ENCODE peak calls at places on chromosomes 4 and X, in seven cellular contexts. One of them, this sample, is unnamed.

GRCh38 chrX:18707442-18708049 is at the start of gene PPEF1:
- DNase-seq in HepG2: no peak
- DNase-seq in fibroblast of lung: no peak
- DNase-seq in A673: peak; percentile 58
- DNase-seq in heart right ventricle: no peak
- DNase-seq in aorta: no peak
- DNase-seq in SK-N-SH: peak; percentile 74
- DNase-seq in this sample: no peak

GRCh38 chrX:13092455-13092941 is 48.1 kb upstream of the FAM9C start:
- DNase-seq in HepG2: no peak
- DNase-seq in fibroblast of lung: no peak
- DNase-seq in A673: no peak
- DNase-seq in heart right ventricle: no peak
- DNase-seq in aorta: peak; percentile 69
- DNase-seq in SK-N-SH: no peak
- DNase-seq in this sample: peak; percentile 9

GRCh38 chr4:89152972-89153371 is 41.6 kb downstream of the TIGD2 start:
- DNase-seq in HepG2: no peak
- DNase-seq in fibroblast of lung: no peak
- DNase-seq in A673: peak; percentile 61
- DNase-seq in heart right ventricle: no peak
- DNase-seq in aorta: no peak
- DNase-seq in SK-N-SH: no peak
- DNase-seq in this sample: no peak

GRCh38 chr4:25973346-25973745 is 59.3 kb downstream of the SMIM20 start:
- DNase-seq in HepG2: no peak
- DNase-seq in fibroblast of lung: no peak
- DNase-seq in A673: no peak
- DNase-seq in heart right ventricle: no peak
- DNase-seq in aorta: no peak
- DNase-seq in SK-N-SH: no peak
- DNase-seq in this sample: no peak

GRCh38 chr4:5890063-5890727 is 2.7 kb downstream of the CRMP1 start:
- DNase-seq in HepG2: no peak
- DNase-seq in fibroblast of lung: peak; percentile 11
- DNase-seq in A673: peak; percentile 89
- DNase-seq in heart right ventricle: no peak
- DNase-seq in aorta: no peak
- DNase-seq in SK-N-SH: peak; percentile 89
- DNase-seq in this sample: no peak

GRCh38 chr4:140260227-140260626 is 106.2 kb upstream of the MAML3 start:
- DNase-seq in HepG2: no peak
- DNase-seq in fibroblast of lung: peak; percentile 87
- DNase-seq in A673: no peak
- DNase-seq in heart right ventricle: no peak
- DNase-seq in aorta: no peak
- DNase-seq in SK-N-SH: no peak
- DNase-seq in this sample: no peak

GRCh38 chrX:137695405-137695804 is 129.5 kb downstream of the ZIC3 start:
- DNase-seq in HepG2: no peak
- DNase-seq in fibroblast of lung: no peak
- DNase-seq in A673: no peak
- DNase-seq in heart right ventricle: no peak
- DNase-seq in aorta: no peak
- DNase-seq in SK-N-SH: no peak
- DNase-seq in this sample: no peak

GRCh38 chr4:23789765-23790164 is 100.1 kb downstream of the PPARGC1A start:
- DNase-seq in HepG2: peak; percentile 28
- DNase-seq in fibroblast of lung: peak; percentile 90
- DNase-seq in A673: no peak
- DNase-seq in heart right ventricle: peak; percentile 25
- DNase-seq in aorta: peak; percentile 64
- DNase-seq in SK-N-SH: no peak
- DNase-seq in this sample: no peak

GRCh38 chr4:5118091-5118786 is 67.0 kb downstream of the STK32B start:
- DNase-seq in HepG2: no peak
- DNase-seq in fibroblast of lung: no peak
- DNase-seq in A673: no peak
- DNase-seq in heart right ventricle: no peak
- DNase-seq in aorta: no peak
- DNase-seq in SK-N-SH: no peak
- DNase-seq in this sample: no peak

GRCh38 chr4:184937745-184938144 is 80.5 kb upstream of the HELT start:
- DNase-seq in HepG2: no peak
- DNase-seq in fibroblast of lung: no peak
- DNase-seq in A673: peak; percentile 60
- DNase-seq in heart right ventricle: no peak
- DNase-seq in aorta: no peak
- DNase-seq in SK-N-SH: peak; percentile 85
- DNase-seq in this sample: no peak

GRCh38 chr4:7435411-7436095 is 823 bp upstream of the PSAPL1 start:
- DNase-seq in HepG2: peak; percentile 44
- DNase-seq in fibroblast of lung: no peak
- DNase-seq in A673: no peak
- DNase-seq in heart right ventricle: no peak
- DNase-seq in aorta: peak; percentile 26
- DNase-seq in SK-N-SH: no peak
- DNase-seq in this sample: no peak
- H3K4me1 ChIP-seq in HepG2: peaks cover 24% of the 10 kb centered on the region
- H3K4me1 ChIP-seq in fibroblast of lung: no peaks in the 10 kb centered on the region
- H3K4me1 ChIP-seq in A673: no peaks in the 10 kb centered on the region
- H3K4me1 ChIP-seq in heart right ventricle: no peaks in the 10 kb centered on the region
- H3K4me1 ChIP-seq in aorta: no peaks in the 10 kb centered on the region
- H3K4me1 ChIP-seq in SK-N-SH: no peaks in the 10 kb centered on the region
- H3K4me1 ChIP-seq in this sample: peaks cover 2% of the 10 kb centered on the region

DNA sequence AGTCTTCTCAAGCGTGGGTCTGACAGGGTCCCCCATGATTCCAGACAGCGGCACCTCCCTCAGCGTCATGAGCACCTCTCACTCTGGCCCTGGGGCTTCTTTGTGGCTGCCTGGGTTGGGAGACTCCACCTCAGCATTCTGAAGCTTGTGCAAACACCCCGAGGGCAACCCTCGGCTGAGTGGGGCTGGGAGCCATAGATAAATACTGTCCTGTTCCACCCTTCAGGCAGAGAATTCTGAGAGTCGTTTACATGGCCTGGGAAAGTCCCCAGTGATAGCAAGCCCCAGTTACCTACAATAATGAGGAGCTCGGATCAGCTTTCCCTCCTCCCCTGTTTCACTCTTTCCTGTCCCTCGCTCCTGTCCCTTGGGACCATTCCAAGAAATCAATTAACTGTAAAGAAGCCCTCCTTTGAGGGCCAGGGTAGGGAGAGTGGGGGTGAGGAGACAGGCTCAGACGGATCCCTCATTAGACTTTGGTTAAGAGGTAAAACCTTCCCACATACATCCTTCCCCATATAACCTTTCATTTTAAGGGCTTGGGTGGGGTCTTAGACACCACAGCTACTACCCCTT is 31.6 kb upstream of the DDX3X start:
- DNase-seq in HepG2: no peak
- DNase-seq in fibroblast of lung: no peak
- DNase-seq in A673: no peak
- DNase-seq in heart right ventricle: no peak
- DNase-seq in aorta: no peak
- DNase-seq in SK-N-SH: no peak
- DNase-seq in this sample: no peak
- H3K4me1 ChIP-seq in HepG2: no peaks in the 10 kb centered on the region
- H3K4me1 ChIP-seq in fibroblast of lung: peaks cover 9% of the 10 kb centered on the region
- H3K4me1 ChIP-seq in A673: peaks cover 8% of the 10 kb centered on the region
- H3K4me1 ChIP-seq in heart right ventricle: no peaks in the 10 kb centered on the region
- H3K4me1 ChIP-seq in aorta: no peaks in the 10 kb centered on the region
- H3K4me1 ChIP-seq in SK-N-SH: peaks cover 9% of the 10 kb centered on the region
- H3K4me1 ChIP-seq in this sample: peaks cover 16% of the 10 kb centered on the region

DNA sequence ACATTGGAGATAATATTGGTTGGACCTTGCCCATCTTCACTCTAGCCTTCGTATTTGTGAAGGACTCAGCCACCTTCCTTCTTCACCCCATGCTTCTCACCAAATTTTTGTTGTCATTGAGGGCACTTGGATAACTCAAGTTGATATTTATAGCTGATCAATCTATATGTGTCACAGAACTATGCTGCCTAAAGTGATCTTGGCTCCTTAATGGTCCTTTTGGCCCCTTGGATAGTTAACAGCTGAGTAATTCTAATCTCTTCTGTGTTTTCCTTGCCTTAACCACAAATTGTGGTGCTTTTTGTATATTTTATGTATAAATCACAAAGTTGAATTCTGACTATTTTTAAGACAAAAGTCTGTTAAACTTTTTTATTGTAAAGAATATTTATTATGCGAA is 6.6 kb downstream of the SPRY1 start:
- DNase-seq in HepG2: no peak
- DNase-seq in fibroblast of lung: no peak
- DNase-seq in A673: no peak
- DNase-seq in heart right ventricle: no peak
- DNase-seq in aorta: no peak
- DNase-seq in SK-N-SH: no peak
- DNase-seq in this sample: no peak
- H3K4me1 ChIP-seq in HepG2: peaks cover 71% of the 10 kb centered on the region
- H3K4me1 ChIP-seq in fibroblast of lung: peaks cover 5% of the 10 kb centered on the region
- H3K4me1 ChIP-seq in A673: peaks cover 6% of the 10 kb centered on the region
- H3K4me1 ChIP-seq in heart right ventricle: no peaks in the 10 kb centered on the region
- H3K4me1 ChIP-seq in aorta: peaks cover 5% of the 10 kb centered on the region
- H3K4me1 ChIP-seq in SK-N-SH: peaks cover under 1% of the 10 kb centered on the region
- H3K4me1 ChIP-seq in this sample: peaks cover 77% of the 10 kb centered on the region

GRCh38 chr4:101158136-101158485 is 189.2 kb downstream of the PPP3CA start:
- DNase-seq in HepG2: no peak
- DNase-seq in fibroblast of lung: no peak
- DNase-seq in A673: peak; percentile 64
- DNase-seq in heart right ventricle: no peak
- DNase-seq in aorta: no peak
- DNase-seq in SK-N-SH: no peak
- DNase-seq in this sample: no peak

GRCh38 chr4:101163936-101164335 is 183.4 kb downstream of the PPP3CA start:
- DNase-seq in HepG2: no peak
- DNase-seq in fibroblast of lung: peak; percentile 39
- DNase-seq in A673: no peak
- DNase-seq in heart right ventricle: no peak
- DNase-seq in aorta: no peak
- DNase-seq in SK-N-SH: no peak
- DNase-seq in this sample: no peak

GRCh38 chr4:101158507-101158906 is 188.8 kb downstream of the PPP3CA start:
- DNase-seq in HepG2: no peak
- DNase-seq in fibroblast of lung: no peak
- DNase-seq in A673: no peak
- DNase-seq in heart right ventricle: no peak
- DNase-seq in aorta: no peak
- DNase-seq in SK-N-SH: no peak
- DNase-seq in this sample: no peak

GRCh38 chr4:101160792-101161592 is 186.3 kb downstream of the PPP3CA start:
- DNase-seq in HepG2: no peak
- DNase-seq in fibroblast of lung: no peak
- DNase-seq in A673: no peak
- DNase-seq in heart right ventricle: no peak
- DNase-seq in aorta: no peak
- DNase-seq in SK-N-SH: no peak
- DNase-seq in this sample: no peak

GRCh38 chr4:101162990-101163380 is 184.3 kb downstream of the PPP3CA start:
- DNase-seq in HepG2: no peak
- DNase-seq in fibroblast of lung: no peak
- DNase-seq in A673: no peak
- DNase-seq in heart right ventricle: no peak
- DNase-seq in aorta: no peak
- DNase-seq in SK-N-SH: no peak
- DNase-seq in this sample: no peak
- H3K4me1 ChIP-seq in HepG2: peaks cover 13% of the 10 kb centered on the region
- H3K4me1 ChIP-seq in fibroblast of lung: peaks cover 5% of the 10 kb centered on the region
- H3K4me1 ChIP-seq in A673: peaks cover 34% of the 10 kb centered on the region
- H3K4me1 ChIP-seq in heart right ventricle: no peaks in the 10 kb centered on the region
- H3K4me1 ChIP-seq in aorta: peaks cover 2% of the 10 kb centered on the region
- H3K4me1 ChIP-seq in SK-N-SH: peaks cover 10% of the 10 kb centered on the region
- H3K4me1 ChIP-seq in this sample: peaks cover 17% of the 10 kb centered on the region

DNA sequence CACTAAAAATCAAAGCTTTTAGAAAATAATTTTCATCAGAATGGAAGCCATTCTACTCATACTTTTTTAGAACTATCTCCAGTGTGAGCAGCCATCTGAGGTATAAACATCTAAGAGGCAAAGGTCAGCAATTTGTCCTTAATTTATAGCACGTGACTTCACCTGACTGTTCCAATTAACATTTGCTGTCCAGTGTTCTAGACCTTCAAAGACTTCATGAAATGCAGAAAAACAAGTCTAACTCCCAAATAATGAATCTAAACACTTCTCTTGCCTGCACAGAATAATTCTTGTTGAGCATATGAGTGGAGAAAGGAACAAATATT is 12.0 kb downstream of the RFC1 start:
- DNase-seq in HepG2: no peak
- DNase-seq in fibroblast of lung: no peak
- DNase-seq in A673: no peak
- DNase-seq in heart right ventricle: no peak
- DNase-seq in aorta: no peak
- DNase-seq in SK-N-SH: no peak
- DNase-seq in this sample: no peak
- H3K4me1 ChIP-seq in HepG2: peaks cover 56% of the 10 kb centered on the region
- H3K4me1 ChIP-seq in fibroblast of lung: no peaks in the 10 kb centered on the region
- H3K4me1 ChIP-seq in A673: peaks cover 29% of the 10 kb centered on the region
- H3K4me1 ChIP-seq in heart right ventricle: peaks cover 3% of the 10 kb centered on the region
- H3K4me1 ChIP-seq in aorta: no peaks in the 10 kb centered on the region
- H3K4me1 ChIP-seq in SK-N-SH: peaks cover 14% of the 10 kb centered on the region
- H3K4me1 ChIP-seq in this sample: peaks cover 14% of the 10 kb centered on the region

GRCh38 chr4:143517764-143518163 is 4.3 kb downstream of the SMARCA5 start:
- DNase-seq in HepG2: no peak
- DNase-seq in fibroblast of lung: no peak
- DNase-seq in A673: no peak
- DNase-seq in heart right ventricle: no peak
- DNase-seq in aorta: no peak
- DNase-seq in SK-N-SH: no peak
- DNase-seq in this sample: no peak
- H3K4me1 ChIP-seq in HepG2: peaks cover 31% of the 10 kb centered on the region
- H3K4me1 ChIP-seq in fibroblast of lung: peaks cover 2% of the 10 kb centered on the region
- H3K4me1 ChIP-seq in A673: peaks cover 13% of the 10 kb centered on the region
- H3K4me1 ChIP-seq in heart right ventricle: no peaks in the 10 kb centered on the region
- H3K4me1 ChIP-seq in aorta: no peaks in the 10 kb centered on the region
- H3K4me1 ChIP-seq in SK-N-SH: no peaks in the 10 kb centered on the region
- H3K4me1 ChIP-seq in this sample: peaks cover 77% of the 10 kb centered on the region

GRCh38 chr4:1041936-1042330 is 30.5 kb downstream of the FGFRL1 start:
- DNase-seq in HepG2: no peak
- DNase-seq in fibroblast of lung: no peak
- DNase-seq in A673: no peak
- DNase-seq in heart right ventricle: no peak
- DNase-seq in aorta: peak; percentile 45
- DNase-seq in SK-N-SH: no peak
- DNase-seq in this sample: no peak
- H3K4me1 ChIP-seq in HepG2: peaks cover 64% of the 10 kb centered on the region
- H3K4me1 ChIP-seq in fibroblast of lung: peaks cover 22% of the 10 kb centered on the region
- H3K4me1 ChIP-seq in A673: no peaks in the 10 kb centered on the region
- H3K4me1 ChIP-seq in heart right ventricle: peaks cover 2% of the 10 kb centered on the region
- H3K4me1 ChIP-seq in aorta: no peaks in the 10 kb centered on the region
- H3K4me1 ChIP-seq in SK-N-SH: peaks cover 31% of the 10 kb centered on the region
- H3K4me1 ChIP-seq in this sample: peaks cover 37% of the 10 kb centered on the region